ENCODE peak calls at places on chromosomes 7 and 10, in four cellular contexts. Y is A549, Q is upper lobe of left lung, F is colonic mucosa. J is an unnamed sample.

GRCh38 chr7:2601065-2601464 is 30.7 kb upstream of the TTYH3 start:
- DNase-seq in Y (no peak), Q (no peak), F (no peak), J (no peak)

GRCh38 chr10:28202941-28203352 is 99.9 kb downstream of the MPP7 start:
- DNase-seq in Y (no peak), Q (no peak), F (no peak), J (no peak)

GRCh38 chr10:43210556-43210955 is 56.3 kb downstream of the RASGEF1A start:
- DNase-seq in Y (no peak), Q (peak; percentile 72), F (no peak), J (no peak)

GRCh38 chr7:157408258-157409101 is 71.7 kb downstream of the DNAJB6 start:
- DNase-seq in Y (no peak), Q (no peak), F (no peak), J (no peak)

GRCh38 chr7:123867220-123867619 is 22.3 kb downstream of the HYAL4 start:
- DNase-seq in Y (no peak), Q (no peak), F (no peak), J (no peak)

GRCh38 chr10:4351723-4352565 is 474.1 kb upstream of the AKR1E2 start:
- DNase-seq in Y (no peak), Q (no peak), F (no peak), J (no peak)

GRCh38 chr7:23469150-23469960 is 936 bp downstream of the IGF2BP3 start:
- DNase-seq in Y (peak; percentile 36), Q (peak; percentile 84), F (no peak), J (no peak)

GRCh38 chr10:12768156-12768731 is 233.3 kb downstream of the CCDC3 start:
- DNase-seq in Y (no peak), Q (no peak), F (no peak), J (no peak)

GRCh38 chr10:21732067-21732772 is 198.2 kb downstream of the MLLT10 start:
- DNase-seq in Y (peak; percentile 87), Q (no peak), F (no peak), J (no peak)

GRCh38 chr10:89478085-89478738 is 57.2 kb downstream of the SLC16A12 start:
- DNase-seq in Y (peak; percentile 18), Q (no peak), F (no peak), J (no peak)

GRCh38 chr10:107733731-107734130 is 569.2 kb upstream of the SORCS1 start:
- DNase-seq in Y (no peak), Q (no peak), F (no peak), J (no peak)

GRCh38 chr7:92695308-92696261 is 105.4 kb upstream of the FAM133B start:
- DNase-seq in Y (peak; percentile 81), Q (no peak), F (peak; percentile 95), J (no peak)

GRCh38 chr7:86911703-86912102 is 147.8 kb downstream of the ELAPOR2 start:
- DNase-seq in Y (no peak), Q (no peak), F (no peak), J (no peak)

GRCh38 chr10:7704360-7704759 is 1.2 kb downstream of the ITIH2 start:
- DNase-seq in Y (no peak), Q (no peak), F (no peak), J (no peak)
- H3K4me1 ChIP-seq in Y (peaks cover 20% of the 10 kb centered on the region), Q (no peaks in the 10 kb centered on the region), F (no peaks in the 10 kb centered on the region), J (no peaks in the 10 kb centered on the region)

DNA sequence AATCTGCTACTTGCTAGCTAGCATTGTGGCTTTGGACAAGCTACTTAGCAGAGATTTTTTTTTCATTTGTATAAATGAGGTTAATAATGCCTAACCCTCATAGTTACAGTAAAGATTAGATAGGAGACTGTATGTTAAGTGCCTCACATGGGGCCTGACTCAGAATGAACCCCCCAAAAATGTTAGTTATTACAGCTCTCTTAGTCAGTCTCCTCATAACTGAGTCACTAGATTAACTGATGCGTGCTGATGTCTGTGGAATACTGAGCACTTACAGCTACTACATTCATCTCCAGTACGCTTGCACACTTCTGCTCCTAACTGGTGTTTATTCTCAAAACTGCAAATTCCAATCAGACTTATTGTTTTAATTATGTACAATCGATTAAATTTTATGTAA is 315.3 kb downstream of the SNX13 start:
- DNase-seq in Y (no peak), Q (no peak), F (no peak), J (no peak)
- H3K4me3 ChIP-seq in Y (no peak overlapping the region), Q (no peak overlapping the region), F (no peak overlapping the region), J (no peak overlapping the region)

GRCh38 chr7:140990193-140990962 is 24.4 kb downstream of the MRPS33 start:
- DNase-seq in Y (no peak), Q (no peak), F (no peak), J (no peak)
- H3K27ac ChIP-seq in Y (no peak overlapping the region), Q (no peak overlapping the region), F (no peak overlapping the region), J (no peak overlapping the region)

DNA sequence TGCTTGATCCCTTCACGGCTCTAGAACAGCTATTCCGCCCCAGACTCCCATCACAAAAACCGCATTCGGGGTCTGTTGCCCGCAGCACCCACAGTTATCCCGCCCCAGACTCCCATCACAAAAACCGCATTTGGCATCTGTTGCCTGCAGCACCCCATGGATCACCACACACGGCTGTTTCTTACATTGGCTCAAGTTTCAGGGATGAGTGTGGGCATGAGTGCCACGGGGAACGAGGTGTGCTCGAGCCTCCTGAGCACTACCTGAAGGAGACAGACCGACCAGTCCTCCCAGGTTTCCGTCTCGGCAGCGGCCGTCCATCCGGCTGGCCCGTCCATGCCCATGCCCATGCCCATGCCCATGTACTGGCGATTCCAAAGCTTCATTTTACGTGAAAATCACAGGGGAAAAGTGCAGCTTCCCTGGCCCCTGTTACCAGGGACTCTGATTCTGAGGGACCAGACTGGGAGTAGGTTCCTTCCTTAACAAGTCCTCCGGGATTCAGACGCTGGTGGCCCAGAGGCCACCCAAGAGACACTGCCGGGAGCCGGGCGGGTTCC is 66.4 kb upstream of the INSIG1 start:
- DNase-seq in Y (no peak), Q (peak; percentile 77), F (no peak), J (no peak)
- H3K4me1 ChIP-seq in Y (peaks cover 45% of the 10 kb centered on the region), Q (no peaks in the 10 kb centered on the region), F (no peaks in the 10 kb centered on the region), J (no peaks in the 10 kb centered on the region)

GRCh38 chr7:67917118-67917755 is 920.6 kb downstream of the TYW1 start:
- DNase-seq in Y (no peak), Q (no peak), F (no peak), J (no peak)
- H3K4me3 ChIP-seq in Y (no peak overlapping the region), Q (no peak overlapping the region), F (no peak overlapping the region), J (no peak overlapping the region)

GRCh38 chr10:76954838-76955237 is 682.8 kb downstream of the KCNMA1 start:
- DNase-seq in Y (no peak), Q (no peak), F (no peak), J (no peak)
- H3K27ac ChIP-seq in Y (no peak overlapping the region), Q (no peak overlapping the region), F (no peak overlapping the region), J (no peak overlapping the region)

DNA sequence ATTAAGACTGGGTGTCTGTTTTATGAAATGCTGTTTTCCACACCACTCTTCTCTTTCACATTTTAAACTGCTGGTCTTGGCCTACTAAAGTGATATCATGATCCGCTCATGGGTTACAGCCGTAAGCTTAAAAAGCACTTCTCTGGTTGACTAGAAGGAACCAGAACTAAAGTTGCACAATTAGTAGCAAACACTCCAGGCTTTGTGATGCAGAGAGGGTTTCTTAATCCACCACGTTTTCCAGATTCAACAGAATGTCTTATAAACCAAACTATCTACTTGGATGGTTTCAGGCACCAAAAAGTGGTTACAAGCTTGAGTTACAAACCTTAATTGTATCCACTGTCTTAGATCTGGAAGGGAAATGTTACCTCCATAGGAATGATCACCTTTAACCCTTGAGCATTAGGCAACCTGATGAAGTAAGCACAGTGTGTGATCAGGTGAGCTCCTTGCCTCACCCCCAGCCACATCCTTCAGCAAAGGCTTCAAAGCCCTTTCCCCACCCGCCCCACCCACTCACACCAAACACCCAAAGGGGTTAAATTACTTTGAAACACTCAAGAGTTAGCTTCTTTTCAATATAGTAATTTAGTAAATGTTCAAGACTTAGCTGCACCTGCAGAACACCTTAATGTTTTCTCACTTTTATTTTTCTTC is 3.5 kb downstream of the ELMO1 start:
- DNase-seq in Y (no peak), Q (no peak), F (no peak), J (no peak)
- H3K4me1 ChIP-seq in Y (peaks cover 6% of the 10 kb centered on the region), Q (peaks cover 44% of the 10 kb centered on the region), F (no peaks in the 10 kb centered on the region), J (peaks cover 29% of the 10 kb centered on the region)

GRCh38 chr7:74253975-74254857 is at the start of gene RFC2:
- DNase-seq in Y (peak; percentile 97), Q (peak; percentile 100), F (peak; percentile 98), J (peak; percentile 95)
- H3K4me3 ChIP-seq in Y (peak within 1 kb of the TSS; percentile 96), Q (peak within 1 kb of the TSS; percentile 84), F (peak within 1 kb of the TSS; percentile 85), J (peak within 1 kb of the TSS; percentile 91)

DNA sequence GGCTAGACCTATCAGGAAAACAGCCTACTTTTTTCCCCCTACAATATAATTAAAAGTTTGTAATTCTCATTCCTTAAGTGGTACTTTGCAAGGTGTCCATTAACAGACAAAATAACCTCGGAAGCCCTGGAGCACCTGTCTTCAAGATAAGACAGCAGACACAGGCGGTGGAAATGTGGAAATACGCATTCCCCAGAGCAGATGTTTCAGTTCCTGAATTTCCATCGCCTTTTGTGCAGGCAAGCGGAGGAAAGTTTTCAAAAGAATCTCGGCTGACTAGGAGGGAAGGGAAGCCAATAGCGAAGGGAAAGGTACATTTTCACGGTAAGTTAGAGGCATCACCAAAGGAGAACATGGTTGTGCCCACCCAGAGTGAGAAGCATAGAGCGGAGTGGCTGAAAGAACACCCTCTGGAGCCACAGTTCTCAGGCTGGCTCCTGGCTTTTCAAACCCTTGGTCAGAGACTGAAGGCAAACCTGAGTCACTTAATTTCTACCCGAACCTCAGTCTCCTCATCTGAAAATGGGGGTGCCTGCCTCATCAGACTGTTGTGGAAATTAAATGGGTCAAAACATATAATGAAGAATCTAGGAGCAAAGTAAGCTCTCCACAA is 13.6 kb downstream of the CPA1 start:
- DNase-seq in Y (no peak), Q (no peak), F (no peak), J (no peak)
- H3K27ac ChIP-seq in Y (no peak overlapping the region), Q (no peak overlapping the region), F (no peak overlapping the region), J (no peak overlapping the region)

GRCh38 chr10:101613646-101614045 is 25.5 kb downstream of the DPCD start:
- DNase-seq in Y (no peak), Q (no peak), F (no peak), J (no peak)
- H3K4me1 ChIP-seq in Y (no peaks in the 10 kb centered on the region), Q (no peaks in the 10 kb centered on the region), F (no peaks in the 10 kb centered on the region), J (no peaks in the 10 kb centered on the region)